ENCODE peak calls at places on chromosomes 6 and 20, in four cellular contexts. C, D, U and V are unnamed samples.
A peak's percentile ranks its signal among the peaks of the same experiment; 100 is the strongest.

GRCh38 chr6:70684794-70685493 is 17.3 kb downstream of the SMAP1 start:
- DNase-seq in C (no peak), D (no peak), U (no peak), V (no peak)

GRCh38 chr20:33663161-33664084 is 1.3 kb downstream of the C20orf144 start:
- DNase-seq in C (peak; percentile 81), D (peak; percentile 91), U (peak; percentile 89), V (peak; percentile 89)

GRCh38 chr6:24910850-24911712 is 24.7 kb downstream of the RIPOR2 start:
- DNase-seq in C (peak; percentile 54), D (peak; percentile 84), U (peak; percentile 74), V (peak; percentile 76)

GRCh38 chr20:8218861-8219260 is 86.8 kb downstream of the PLCB1 start:
- DNase-seq in C (no peak), D (no peak), U (no peak), V (no peak)

GRCh38 chr20:42914302-42914701 is 275.4 kb downstream of the PTPRT start:
- DNase-seq in C (no peak), D (no peak), U (no peak), V (no peak)

GRCh38 chr20:39823239-39823638 is 861.1 kb downstream of the DHX35 start:
- DNase-seq in C (no peak), D (no peak), U (no peak), V (no peak)

GRCh38 chr6:139150915-139151314 is 16.0 kb downstream of the HECA start:
- DNase-seq in C (no peak), D (no peak), U (no peak), V (no peak)

GRCh38 chr6:169416249-169416648 is 162.6 kb upstream of the THBS2 start:
- DNase-seq in C (no peak), D (no peak), U (no peak), V (no peak)

GRCh38 chr20:22690000-22690399 is 105.6 kb upstream of the FOXA2 start:
- DNase-seq in C (no peak), D (no peak), U (no peak), V (no peak)

GRCh38 chr20:47854687-47855212 is 69.5 kb upstream of the SULF2 start:
- DNase-seq in C (no peak), D (no peak), U (no peak), V (no peak)

GRCh38 chr20:25176184-25176583 is 19.3 kb upstream of the ENTPD6 start:
- DNase-seq in C (no peak), D (no peak), U (no peak), V (no peak)

GRCh38 chr6:156557269-156557885 is 219.8 kb upstream of the ARID1B start:
- DNase-seq in C (peak; percentile 40), D (no peak), U (peak; percentile 96), V (no peak)

GRCh38 chr6:31252625-31253024 is 19.3 kb downstream of the HLA-C start:
- DNase-seq in C (no peak), D (no peak), U (no peak), V (no peak)

GRCh38 chr6:55636406-55637102 is 57.6 kb upstream of the HMGCLL1 start:
- DNase-seq in C (no peak), D (no peak), U (peak; percentile 51), V (no peak)

GRCh38 chr20:17680128-17680835 is 1.8 kb downstream of the RRBP1 start:
- DNase-seq in C (peak; percentile 42), D (peak; percentile 60), U (no peak), V (peak; percentile 63)

GRCh38 chr6:12170351-12171079 is 119.6 kb upstream of the EDN1 start:
- DNase-seq in C (no peak), D (no peak), U (no peak), V (no peak)

GRCh38 chr20:59912609-59913008 is 20.8 kb downstream of the SYCP2 start:
- DNase-seq in C (no peak), D (no peak), U (no peak), V (no peak)

GRCh38 chr6:33630014-33630413 is 8.9 kb downstream of the ITPR3 start:
- DNase-seq in C (no peak), D (no peak), U (no peak), V (no peak)

GRCh38 chr6:150241751-150242150 is 98.9 kb downstream of the PPP1R14C start:
- DNase-seq in C (no peak), D (no peak), U (no peak), V (no peak)

GRCh38 chr20:61528591-61528990 is 276.5 kb downstream of the CDH4 start:
- DNase-seq in C (no peak), D (no peak), U (no peak), V (no peak)

GRCh38 chr6:45115696-45116095 is 212.4 kb upstream of the RUNX2 start:
- DNase-seq in C (no peak), D (no peak), U (no peak), V (no peak)

GRCh38 chr6:9842004-9842720 is 572.7 kb downstream of the TFAP2A start:
- DNase-seq in C (no peak), D (no peak), U (no peak), V (no peak)

GRCh38 chr6:41199427-41200246 is 1.3 kb downstream of the TREML2 start:
- DNase-seq in C (no peak), D (peak; percentile 73), U (no peak), V (no peak)

GRCh38 chr20:19659468-19659867 is 98.6 kb upstream of the RIN2 start:
- DNase-seq in C (no peak), D (no peak), U (no peak), V (no peak)

GRCh38 chr6:88870728-88871330 is 92.6 kb downstream of the RNGTT start:
- DNase-seq in C (peak; percentile 34), D (no peak), U (peak; percentile 36), V (no peak)

GRCh38 chr6:72461144-72461543 is 160.7 kb upstream of the KCNQ5 start:
- DNase-seq in C (no peak), D (no peak), U (no peak), V (no peak)

GRCh38 chr6:40874495-40874894 is 164.5 kb downstream of the UNC5CL start:
- DNase-seq in C (no peak), D (no peak), U (no peak), V (no peak)

GRCh38 chr20:64232794-64233193 is 22.8 kb upstream of the PCMTD2 start:
- DNase-seq in C (peak; percentile 46), D (no peak), U (no peak), V (no peak)